ENCODE peak calls at places on chromosomes 11 and 22, in seven cellular contexts. A, B, E, L, Z, R and J are unnamed samples.

GRCh38 chr22:42270178-42270511 is 308 bp downstream of the TCF20 start:
- DNase-seq in Z (no peak), B (no peak), R (no peak), L (no peak), A (peak; percentile 32), E (no peak), J (no peak)

GRCh38 chr22:49157529-49158339 is 669.9 kb downstream of the BRD1 start:
- DNase-seq in L (no peak), B (no peak), R (no peak), E (no peak), A (no peak), Z (no peak), J (no peak)

GRCh38 chr22:19843107-19843856 is 11.4 kb downstream of the GNB1L start:
- DNase-seq in B (no peak), R (no peak), E (no peak), L (no peak), Z (no peak), A (no peak), J (no peak)

GRCh38 chr11:100927579-100927978 is 202.0 kb downstream of the PGR start:
- DNase-seq in E (no peak), R (no peak), B (no peak), L (no peak), Z (no peak), A (no peak), J (no peak)

GRCh38 chr22:32080904-32081303 is 37.8 kb downstream of the SLC5A1 start:
- DNase-seq in Z (no peak), E (peak; percentile 63), L (no peak), B (peak; percentile 43), R (peak; percentile 29), A (peak; percentile 67), J (peak; percentile 47)

GRCh38 chr22:33487041-33487716 is 429.0 kb upstream of the SYN3 start:
- DNase-seq in R (no peak), A (no peak), L (no peak), E (no peak), B (no peak), Z (no peak), J (no peak)

GRCh38 chr11:93504110-93505095 is 38.8 kb downstream of the SMCO4 start:
- DNase-seq in B (no peak), R (no peak), Z (no peak), L (no peak), E (no peak), A (no peak), J (no peak)

GRCh38 chr22:20243545-20244249 is 24.4 kb downstream of the RTN4R start:
- DNase-seq in R (peak; percentile 71), Z (no peak), L (peak; percentile 13), E (peak; percentile 71), B (peak; percentile 22), A (peak; percentile 59), J (no peak)

GRCh38 chr11:100791103-100791502 is 104.0 kb downstream of the ARHGAP42 start:
- DNase-seq in B (no peak), A (no peak), E (no peak), Z (no peak), R (no peak), L (no peak), J (no peak)

GRCh38 chr11:73453562-73453961 is 77.4 kb downstream of the RELT start:
- DNase-seq in Z (no peak), B (no peak), E (peak; percentile 42), L (no peak), R (no peak), A (no peak), J (no peak)

GRCh38 chr11:88538088-88538487 is 200.6 kb upstream of the CTSC start:
- DNase-seq in Z (no peak), R (no peak), L (no peak), A (peak; percentile 85), B (no peak), E (peak; percentile 82), J (no peak)

GRCh38 chr22:19431641-19432091 is at the start of gene HIRA:
- DNase-seq in B (peak; percentile 45), Z (peak; percentile 73), R (peak; percentile 89), L (peak; percentile 83), A (peak; percentile 79), E (peak; percentile 69), J (peak; percentile 60)

GRCh38 chr11:133844217-133844616 is 1.1 kb downstream of the SPATA19 start:
- DNase-seq in B (no peak), A (no peak), Z (no peak), E (no peak), L (no peak), R (no peak), J (no peak)

GRCh38 chr22:19620742-19621371 is 93.4 kb upstream of the SEPTIN5 start:
- DNase-seq in E (peak; percentile 10), R (no peak), Z (no peak), L (no peak), B (no peak), A (no peak), J (no peak)

GRCh38 chr11:88474655-88475054 is 137.1 kb upstream of the CTSC start:
- DNase-seq in L (no peak), A (no peak), B (no peak), R (no peak), E (no peak), Z (no peak), J (no peak)

GRCh38 chr11:69487391-69487790 is 5.9 kb downstream of the LINC01488 start:
- DNase-seq in E (no peak), B (no peak), Z (no peak), R (no peak), A (no peak), L (no peak), J (no peak)

GRCh38 chr22:49322231-49322630 is 505.4 kb downstream of the BRD1 start:
- DNase-seq in B (no peak), R (no peak), Z (no peak), L (no peak), A (no peak), E (no peak), J (no peak)

GRCh38 chr11:12706531-12707499 is 32.6 kb downstream of the TEAD1 start:
- DNase-seq in E (peak; percentile 54), R (no peak), B (no peak), L (no peak), Z (no peak), A (no peak), J (peak; percentile 57)

GRCh38 chr22:50603511-50604255 is 3.1 kb downstream of the MAPK8IP2 start:
- DNase-seq in E (no peak), A (no peak), Z (no peak), R (no peak), B (no peak), L (no peak), J (no peak)

GRCh38 chr22:46025973-46026906 is 49.3 kb upstream of the WNT7B start:
- DNase-seq in L (no peak), R (no peak), A (no peak), B (no peak), Z (no peak), E (no peak), J (no peak)

GRCh38 chr22:37626144-37626543 is 13.3 kb upstream of the SH3BP1 start:
- DNase-seq in L (no peak), R (no peak), A (no peak), B (peak; percentile 28), E (peak; percentile 51), Z (no peak), J (no peak)

GRCh38 chr11:128711136-128711535 is 17.3 kb downstream of the FLI1 start:
- DNase-seq in L (no peak), A (peak; percentile 92), B (no peak), R (no peak), E (peak; percentile 72), Z (no peak), J (no peak)

GRCh38 chr11:128409476-128409875 is 177.9 kb downstream of the ETS1 start:
- DNase-seq in L (no peak), R (no peak), E (peak; percentile 88), B (peak; percentile 16), Z (no peak), A (peak; percentile 92), J (no peak)

GRCh38 chr22:31738566-31738965 is 11.4 kb downstream of the PRR14L start:
- DNase-seq in E (peak; percentile 48), Z (no peak), B (no peak), A (no peak), R (no peak), L (no peak), J (no peak)